ENCODE peak calls at places on chromosomes 12 and 14, in six cellular contexts. W is IMR-90, E is neuronal stem cell, X is H1, Y is H9, Z is trophoblast cell. D is an unnamed sample.

GRCh38 chr12:117494833-117495714 is 133.6 kb upstream of the NOS1 start:
- DNase-seq in W (no peak), E (no peak), X (no peak), Y (peak), Z (no peak), D (no peak)

GRCh38 chr14:65167072-65167645 is 64.8 kb upstream of the MAX start:
- DNase-seq in W (no peak), E (no peak), X (no peak), Y (no peak), Z (no peak), D (no peak)

GRCh38 chr12:108119126-108119973 is 9.7 kb upstream of the WSCD2 start:
- DNase-seq in W (no peak), E (no peak), X (no peak), Y (no peak), Z (no peak), D (no peak)

GRCh38 chr14:52923902-52924575 is 26.8 kb downstream of the FERMT2 start:
- DNase-seq in W (no peak), E (no peak), X (no peak), Y (peak), Z (peak), D (no peak)

GRCh38 chr14:81423504-81423903 is 23.4 kb upstream of the STON2 start:
- DNase-seq in W (no peak), E (no peak), X (no peak), Y (no peak), Z (no peak), D (no peak)

GRCh38 chr12:107761502-107761904 is 566 bp upstream of the PRDM4 start:
- DNase-seq in W (no peak), E (no peak), X (no peak), Y (peak), Z (peak), D (no peak)

GRCh38 chr14:101072070-101072469 is 168.5 kb upstream of the RTL1 start:
- DNase-seq in W (no peak), E (no peak), X (no peak), Y (peak), Z (no peak), D (no peak)

GRCh38 chr14:103563089-103563620 is 395 bp downstream of the COA8 start:
- DNase-seq in W (no peak), E (no peak), X (no peak), Y (no peak), Z (peak), D (no peak)

GRCh38 chr12:72264548-72265175 is 7.5 kb upstream of the TRHDE start:
- DNase-seq in W (peak), E (no peak), X (no peak), Y (no peak), Z (peak), D (peak)

GRCh38 chr14:91968280-91968679 is 20.8 kb upstream of the FBLN5 start:
- DNase-seq in W (no peak), E (no peak), X (no peak), Y (no peak), Z (no peak), D (no peak)

GRCh38 chr14:68783408-68784297 is 9.2 kb downstream of the ZFP36L1 start:
- DNase-seq in W (no peak), E (no peak), X (no peak), Y (no peak), Z (no peak), D (no peak)

GRCh38 chr12:1185460-1186182 is 194.6 kb downstream of the ERC1 start:
- DNase-seq in W (no peak), E (no peak), X (no peak), Y (no peak), Z (no peak), D (no peak)

GRCh38 chr12:31005256-31005943 is 68.3 kb upstream of the DDX11 start:
- DNase-seq in W (no peak), E (no peak), X (no peak), Y (no peak), Z (no peak), D (no peak)

GRCh38 chr14:54673193-54674121 is 106.5 kb downstream of the SAMD4A start:
- DNase-seq in W (peak), E (no peak), X (no peak), Y (no peak), Z (no peak), D (peak)

GRCh38 chr12:104694711-104695110 is 238.0 kb downstream of the CHST11 start:
- DNase-seq in W (no peak), E (no peak), X (no peak), Y (no peak), Z (no peak), D (peak)

GRCh38 chr12:85509857-85510256 is 229.8 kb downstream of the ALX1 start:
- DNase-seq in W (no peak), E (no peak), X (no peak), Y (no peak), Z (no peak), D (no peak)

GRCh38 chr12:103997277-103997900 is 31.7 kb downstream of the TDG start:
- DNase-seq in W (peak), E (no peak), X (no peak), Y (no peak), Z (no peak), D (no peak)

GRCh38 chr12:67621926-67622325 is 26.6 kb upstream of the DYRK2 start:
- DNase-seq in W (no peak), E (no peak), X (no peak), Y (no peak), Z (no peak), D (no peak)

GRCh38 chr12:67621112-67621511 is 27.4 kb upstream of the DYRK2 start:
- DNase-seq in W (no peak), E (no peak), X (no peak), Y (no peak), Z (no peak), D (peak)

GRCh38 chr12:67625004-67625403 is 23.5 kb upstream of the DYRK2 start:
- DNase-seq in W (no peak), E (no peak), X (no peak), Y (no peak), Z (no peak), D (no peak)

GRCh38 chr12:67624355-67624754 is 24.2 kb upstream of the DYRK2 start:
- DNase-seq in W (no peak), E (no peak), X (no peak), Y (peak), Z (peak), D (no peak)

DNA sequence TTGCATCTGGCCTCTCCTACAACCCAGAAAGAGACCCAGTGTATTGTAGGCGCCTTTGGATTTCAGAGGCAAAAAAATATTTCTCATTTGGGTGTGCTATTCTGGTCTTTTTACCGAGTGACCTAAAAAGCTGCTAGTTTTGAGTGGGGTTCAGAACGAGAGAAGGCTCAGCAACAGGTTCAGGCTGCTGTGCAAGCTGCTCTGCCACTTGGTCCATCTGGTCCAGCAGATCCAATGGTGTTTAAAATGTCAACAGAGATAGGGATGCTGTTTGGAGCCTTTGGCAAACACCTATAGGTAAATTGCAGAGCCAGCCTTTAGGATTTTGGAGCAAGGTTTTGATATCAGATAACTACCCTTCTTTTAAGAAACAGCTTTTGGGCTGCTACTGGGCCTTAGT is 25.3 kb upstream of the DYRK2 start:
- DNase-seq in W (no peak), E (no peak), X (no peak), Y (no peak), Z (no peak), D (no peak)
- H4K91ac ChIP-seq in W (no peak), E (no peak), X (peak), Y (no peak), Z (no peak), D (no peak)

GRCh38 chr12:57089259-57090245 is 638 bp downstream of the NAB2 start:
- DNase-seq in W (peak), E (no peak), X (no peak), Y (no peak), Z (peak), D (peak)
- H3K9ac ChIP-seq in W (peak), E (peak), X (peak), Y (peak), Z (peak), D (peak)

GRCh38 chr12:92991134-92991533 is 62.0 kb upstream of the EEA1 start:
- DNase-seq in W (no peak), E (no peak), X (no peak), Y (no peak), Z (no peak), D (no peak)

GRCh38 chr12:92989715-92990484 is 60.8 kb upstream of the EEA1 start:
- DNase-seq in W (no peak), E (no peak), X (no peak), Y (no peak), Z (no peak), D (no peak)

GRCh38 chr12:92988622-92989130 is 59.6 kb upstream of the EEA1 start:
- DNase-seq in W (no peak), E (no peak), X (no peak), Y (no peak), Z (no peak), D (no peak)

GRCh38 chr12:92987362-92987761 is 58.3 kb upstream of the EEA1 start:
- DNase-seq in W (peak), E (peak), X (no peak), Y (no peak), Z (peak), D (peak)

DNA sequence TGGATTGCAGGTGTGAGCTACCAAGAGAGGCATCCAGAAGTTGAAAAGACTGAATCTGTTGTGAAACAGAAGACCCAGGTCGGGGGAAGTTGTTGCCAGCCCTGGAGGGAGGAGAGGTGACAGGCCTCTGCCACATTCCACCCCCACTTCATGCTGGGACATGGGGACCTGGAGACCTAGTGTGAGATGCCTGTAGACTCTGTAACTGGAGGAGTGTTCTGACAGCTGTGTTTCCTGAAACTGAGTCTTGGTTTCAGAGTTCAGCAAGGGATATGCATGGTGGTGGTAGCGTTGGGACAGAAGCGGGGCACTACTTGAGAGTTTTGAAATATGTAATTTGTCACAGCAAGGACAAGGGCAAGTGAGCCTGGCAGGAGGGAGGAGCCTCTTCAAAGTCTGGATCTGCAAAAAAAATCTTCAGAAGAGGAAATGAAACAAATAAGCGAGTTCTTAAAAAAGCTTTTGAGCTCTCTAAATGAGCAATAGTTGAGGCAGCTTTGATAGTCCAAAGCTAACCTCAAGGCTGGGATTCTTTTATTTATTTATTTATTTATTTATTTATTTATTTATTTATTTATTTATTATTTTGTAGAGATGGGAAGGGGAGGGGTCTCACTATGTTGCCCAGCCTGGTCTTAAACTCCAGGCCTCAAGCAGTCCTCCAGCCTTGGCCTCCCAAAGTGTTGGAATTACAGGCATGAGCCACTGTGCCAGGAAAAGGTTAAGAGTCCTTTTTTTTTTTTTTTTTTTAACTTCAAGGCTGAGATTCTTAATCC is 58.9 kb upstream of the EEA1 start:
- DNase-seq in W (no peak), E (no peak), X (no peak), Y (peak), Z (peak), D (no peak)
- H4K91ac ChIP-seq in W (no peak), E (no peak), X (no peak), Y (no peak), Z (no peak), D (no peak)

DNA sequence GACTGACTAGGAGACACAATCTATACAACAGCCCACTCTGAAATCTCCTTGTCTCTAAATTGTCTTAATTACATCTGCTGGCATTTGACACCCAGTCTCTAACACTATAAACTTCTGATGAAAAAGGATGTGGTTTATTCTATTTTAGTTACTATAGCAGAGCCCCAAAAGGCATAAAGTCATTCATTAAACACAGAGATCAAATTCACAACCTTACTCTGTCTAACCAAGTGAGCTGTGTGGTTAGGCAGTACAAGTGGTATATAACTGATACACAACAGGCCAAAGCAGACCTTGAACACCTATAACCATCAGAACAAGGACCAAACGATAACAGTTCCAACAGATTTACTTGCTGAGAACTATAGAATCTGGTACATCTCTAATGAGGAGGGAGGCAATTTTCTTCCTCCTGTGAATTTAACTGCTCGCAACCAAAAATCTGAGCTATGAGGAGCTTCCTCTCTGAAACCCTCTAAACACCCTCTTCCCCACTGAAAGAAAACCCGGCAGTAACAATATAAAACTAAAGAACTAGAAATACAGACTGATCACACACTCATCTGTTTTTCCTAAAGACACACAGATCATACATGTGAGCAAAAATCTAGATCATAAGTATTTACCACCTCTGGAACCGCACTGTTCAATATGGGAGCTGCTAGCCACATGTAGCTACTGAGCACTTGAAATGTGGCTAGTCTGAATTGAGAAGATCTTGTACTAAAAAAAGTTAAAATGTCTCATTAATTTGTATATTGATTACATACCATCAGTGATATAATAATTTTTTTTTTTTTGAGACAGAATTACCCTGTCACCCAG is 17.8 kb downstream of the SPPL3 start:
- DNase-seq in W (no peak), E (no peak), X (no peak), Y (no peak), Z (no peak), D (no peak)
- H3K9ac ChIP-seq in W (no peak), E (no peak), X (no peak), Y (no peak), Z (no peak), D (no peak)

GRCh38 chr14:19941668-19942067 is 11.0 kb downstream of the OR4K1 start:
- DNase-seq in W (no peak), E (no peak), X (no peak), Y (no peak), Z (no peak), D (no peak)

GRCh38 chr14:19949218-19949617 is 18.5 kb downstream of the OR4K1 start:
- DNase-seq in W (no peak), E (no peak), X (no peak), Y (no peak), Z (no peak), D (no peak)

GRCh38 chr14:19947413-19948090 is 16.8 kb downstream of the OR4K1 start:
- DNase-seq in W (no peak), E (no peak), X (no peak), Y (no peak), Z (peak), D (no peak)
- H4K91ac ChIP-seq in W (no peak), E (no peak), X (no peak), Y (no peak), Z (no peak), D (no peak)